ENCODE peak calls at places on chromosomes 3 and 15, in five cellular contexts. H is K562, B is HepG2, Z is SK-N-SH, D is H1. W is an unnamed sample.

GRCh38 chr15:88727439-88727838 is 75.8 kb upstream of the ACAN start:
- DNase-seq in H (no peak), B (no peak), Z (no peak), D (no peak), W (no peak)

GRCh38 chr15:99732268-99732641 is 982 bp downstream of the LYSMD4 start:
- DNase-seq in H (no peak), B (no peak), Z (no peak), D (no peak), W (no peak)

GRCh38 chr3:183584246-183584913 is 28.9 kb upstream of the KLHL6 start:
- DNase-seq in H (no peak), B (no peak), Z (peak; percentile 62), D (no peak), W (no peak)

GRCh38 chr3:43704697-43705096 is 14.0 kb downstream of the ABHD5 start:
- DNase-seq in H (no peak), B (no peak), Z (no peak), D (no peak), W (no peak)

GRCh38 chr3:50583897-50584296 is 14.6 kb downstream of the HEMK1 start:
- DNase-seq in H (no peak), B (no peak), Z (no peak), D (no peak), W (no peak)

GRCh38 chr3:85313380-85313779 is 354.6 kb downstream of the CADM2 start:
- DNase-seq in H (no peak), B (no peak), Z (no peak), D (no peak), W (no peak)

GRCh38 chr15:35115155-35115725 is 30.1 kb upstream of the NANOGP8 start:
- DNase-seq in H (no peak), B (peak; percentile 15), Z (no peak), D (no peak), W (no peak)

GRCh38 chr3:189295089-189295488 is 123.3 kb downstream of the TPRG1 start:
- DNase-seq in H (no peak), B (no peak), Z (no peak), D (no peak), W (no peak)

GRCh38 chr15:69727257-69727924 is 274.8 kb downstream of the RPLP1 start:
- DNase-seq in H (no peak), B (no peak), Z (no peak), D (no peak), W (no peak)

GRCh38 chr3:152322756-152323155 is 54.0 kb downstream of the MBNL1 start:
- DNase-seq in H (no peak), B (no peak), Z (no peak), D (no peak), W (no peak)

GRCh38 chr3:18301781-18302180 is 123.4 kb downstream of the SATB1 start:
- DNase-seq in H (no peak), B (no peak), Z (no peak), D (no peak), W (no peak)

GRCh38 chr3:110749006-110749405 is 322.6 kb upstream of the NECTIN3 start:
- DNase-seq in H (no peak), B (no peak), Z (no peak), D (no peak), W (no peak)

GRCh38 chr3:112074616-112075497 is 11.3 kb upstream of the C3orf52 start:
- DNase-seq in H (peak; percentile 17), B (peak; percentile 82), Z (no peak), D (no peak), W (peak; percentile 74)

GRCh38 chr3:174821477-174821876 is 37.7 kb upstream of the NAALADL2 start:
- DNase-seq in H (no peak), B (no peak), Z (peak; percentile 8), D (no peak), W (no peak)

GRCh38 chr3:192063570-192063969 is 602.6 kb downstream of the PYDC2 start:
- DNase-seq in H (no peak), B (no peak), Z (peak; percentile 1), D (no peak), W (no peak)

GRCh38 chr3:65955792-65956477 is 82.8 kb downstream of the MAGI1 start:
- DNase-seq in H (no peak), B (peak; percentile 93), Z (no peak), D (no peak), W (peak; percentile 77)

GRCh38 chr3:24096695-24097290 is 151.7 kb downstream of the NR1D2 start:
- DNase-seq in H (no peak), B (no peak), Z (no peak), D (no peak), W (no peak)

GRCh38 chr15:88657326-88658069 is 18.7 kb downstream of the ISG20 start:
- DNase-seq in H (peak; percentile 62), B (no peak), Z (peak; percentile 78), D (no peak), W (peak; percentile 38)

GRCh38 chr15:28904541-28905303 is 18.9 kb downstream of the APBA2 start:
- DNase-seq in H (peak; percentile 93), B (no peak), Z (peak; percentile 25), D (no peak), W (no peak)

GRCh38 chr3:122942937-122943827 is 84.4 kb downstream of the SEMA5B start:
- DNase-seq in H (peak; percentile 62), B (peak; percentile 61), Z (peak; percentile 91), D (peak; percentile 49), W (peak; percentile 41)

GRCh38 chr3:122943828-122944190 is 83.8 kb downstream of the SEMA5B start:
- DNase-seq in H (no peak), B (no peak), Z (no peak), D (no peak), W (no peak)

GRCh38 chr3:122946185-122946584 is 81.4 kb downstream of the SEMA5B start:
- DNase-seq in H (no peak), B (no peak), Z (no peak), D (no peak), W (no peak)

GRCh38 chr3:122945230-122945629 is 82.3 kb downstream of the SEMA5B start:
- DNase-seq in H (no peak), B (no peak), Z (no peak), D (no peak), W (no peak)

DNA sequence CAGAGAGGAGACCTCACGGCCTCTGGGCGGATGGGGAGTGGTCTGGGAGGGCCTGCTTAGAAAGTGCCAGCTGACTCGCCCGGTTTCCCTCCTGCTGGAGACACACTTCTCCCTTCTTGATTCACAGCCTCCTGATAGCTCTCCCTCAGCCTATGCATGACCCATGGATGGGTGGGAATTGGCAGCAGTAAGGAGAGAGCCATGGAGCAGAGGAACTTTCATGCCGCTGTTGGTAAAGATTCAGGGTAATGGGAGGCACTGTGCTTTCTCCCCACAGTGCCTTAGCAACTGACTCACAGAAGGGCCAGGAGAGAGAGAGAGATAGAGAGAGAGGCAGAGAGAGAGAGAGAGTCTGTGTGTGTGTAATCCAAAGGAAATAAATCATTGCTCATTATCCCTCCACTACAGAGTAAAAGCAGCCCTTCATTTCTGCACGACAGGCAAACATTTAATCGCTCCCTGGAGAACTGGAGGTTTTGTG is 82.9 kb downstream of the SEMA5B start:
- DNase-seq in H (no peak), B (no peak), Z (no peak), D (no peak), W (no peak)
- TF ChIP-seq SIN3A in H (no peak), B (no peak), Z (no peak), D (no peak), W (no peak)

GRCh38 chr3:39433642-39434041 is 27.1 kb downstream of the RPSA start:
- DNase-seq in H (no peak), B (no peak), Z (no peak), D (no peak), W (no peak)
- TF ChIP-seq MAX in H (no peak), B (no peak), Z (no peak), D (no peak), W (no peak)

GRCh38 chr15:40844543-40844981 is 714 bp downstream of the SPINT1 start:
- DNase-seq in H (peak; percentile 11), B (no peak), Z (peak; percentile 74), D (no peak), W (no peak)
- TF ChIP-seq SIN3A in H (no peak), B (no peak), Z (no peak), D (no peak), W (no peak)

GRCh38 chr15:60122691-60123090 is 118.6 kb downstream of the FOXB1 start:
- DNase-seq in H (no peak), B (no peak), Z (no peak), D (no peak), W (no peak)

GRCh38 chr15:60124460-60125070 is 120.5 kb downstream of the FOXB1 start:
- DNase-seq in H (no peak), B (no peak), Z (no peak), D (no peak), W (no peak)

GRCh38 chr15:60126661-60127060 is 122.5 kb downstream of the FOXB1 start:
- DNase-seq in H (no peak), B (no peak), Z (no peak), D (no peak), W (no peak)

GRCh38 chr15:60128000-60128376 is 123.9 kb downstream of the FOXB1 start:
- DNase-seq in H (no peak), B (no peak), Z (no peak), D (no peak), W (no peak)

GRCh38 chr15:60125334-60125733 is 121.2 kb downstream of the FOXB1 start:
- DNase-seq in H (no peak), B (no peak), Z (no peak), D (no peak), W (no peak)
- TF ChIP-seq MAX in H (no peak), B (no peak), Z (no peak), D (no peak), W (no peak)

GRCh38 chr15:38164507-38164906 is 88.1 kb upstream of the SPRED1 start:
- DNase-seq in H (no peak), B (no peak), Z (no peak), D (no peak), W (no peak)
- TF ChIP-seq SIN3A in H (no peak), B (no peak), Z (no peak), D (no peak), W (no peak)

GRCh38 chr15:77497108-77497737 is 76.5 kb downstream of the HMG20A start:
- DNase-seq in H (no peak), B (no peak), Z (peak; percentile 66), D (no peak), W (no peak)
- TF ChIP-seq MAX in H (no peak), B (no peak), Z (peak; percentile 10), D (no peak), W (no peak)

DNA sequence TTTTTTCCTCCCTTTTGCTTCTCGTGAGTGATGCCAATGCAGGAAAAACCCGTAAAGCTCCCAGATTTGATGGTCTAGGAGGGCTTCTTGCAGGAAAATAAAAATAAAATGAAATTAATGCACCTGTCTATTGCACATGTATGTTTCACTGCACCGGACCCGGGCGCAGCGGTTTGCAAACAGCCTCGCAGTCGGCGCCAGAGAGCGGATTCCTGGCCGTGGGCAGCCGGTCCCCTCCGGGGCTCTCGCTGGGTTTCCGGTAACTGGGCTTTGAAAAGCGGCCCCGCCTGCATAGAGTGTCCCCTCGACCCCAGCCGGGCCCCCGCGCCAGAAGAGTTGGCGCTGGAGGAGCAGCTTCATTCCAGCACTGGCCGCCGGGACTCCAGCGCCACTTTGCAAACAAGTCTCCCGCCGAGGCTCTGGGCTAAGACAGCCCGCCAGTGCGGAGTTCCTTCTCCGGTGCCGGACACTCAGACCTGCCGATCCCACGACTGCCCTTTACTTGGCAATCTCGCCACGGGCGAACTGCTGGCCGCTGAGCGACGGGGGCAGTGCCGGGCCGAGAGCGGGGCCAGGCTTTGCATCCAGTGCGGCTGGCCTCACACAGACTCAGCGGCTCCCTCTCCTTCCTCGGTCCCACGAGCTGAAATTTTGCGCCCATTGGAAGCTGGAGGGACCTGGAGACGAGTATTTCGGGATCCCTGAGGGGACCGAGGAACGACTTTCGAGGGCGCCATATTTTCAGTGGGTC is 225.9 kb upstream of the C2CD4B start:
- DNase-seq in H (peak; percentile 34), B (peak; percentile 32), Z (peak; percentile 76), D (no peak), W (no peak)
- TF ChIP-seq SIN3A in H (no peak), B (no peak), Z (peak; percentile 16), D (no peak), W (no peak)